ENCODE peak calls at places on chromosomes 16 and 17, in eight cellular contexts. B, C, H, U, Y, S, K and W are unnamed samples.

GRCh38 chr17:63991611-63992010 is 6.5 kb upstream of the PRR29 start:
- DNase-seq in B (no peak), C (no peak), H (no peak), U (peak), Y (no peak), S (no peak), K (peak), W (no peak)

GRCh38 chr17:6639651-6640535 is 618 bp downstream of the KIAA0753 start:
- DNase-seq in B (peak), C (peak), H (no peak), U (no peak), Y (peak), S (no peak), K (peak), W (peak)

GRCh38 chr17:6930754-6931153 is 65.1 kb upstream of the ALOX12 start:
- DNase-seq in B (no peak), C (no peak), H (no peak), U (no peak), Y (no peak), S (no peak), K (no peak), W (no peak)

GRCh38 chr16:54936979-54937672 is 6.5 kb downstream of the IRX5 start:
- DNase-seq in B (peak), C (no peak), H (no peak), U (no peak), Y (no peak), S (peak), K (peak), W (peak)

GRCh38 chr16:20409398-20410152 is at the start of gene ACSM5:
- DNase-seq in B (no peak), C (no peak), H (no peak), U (no peak), Y (no peak), S (no peak), K (no peak), W (no peak)

GRCh38 chr16:4263504-4264436 is 9.1 kb downstream of the TFAP4 start:
- DNase-seq in B (peak), C (peak), H (peak), U (no peak), Y (peak), S (peak), K (peak), W (no peak)

GRCh38 chr16:1677339-1677738 is 740 bp upstream of the JPT2 start:
- DNase-seq in B (no peak), C (no peak), H (no peak), U (no peak), Y (no peak), S (no peak), K (peak), W (no peak)

GRCh38 chr16:1979271-1980025 is 1.8 kb downstream of the NOXO1 start:
- DNase-seq in B (peak), C (no peak), H (no peak), U (no peak), Y (no peak), S (no peak), K (peak), W (peak)

GRCh38 chr17:2704031-2704889 is 7.3 kb downstream of the CLUH start:
- DNase-seq in B (peak), C (no peak), H (no peak), U (no peak), Y (no peak), S (no peak), K (no peak), W (no peak)

GRCh38 chr16:30131869-30132475 is 9.0 kb upstream of the MAPK3 start:
- DNase-seq in B (no peak), C (no peak), H (no peak), U (no peak), Y (no peak), S (no peak), K (no peak), W (no peak)

GRCh38 chr17:74276561-74277009 is 2.6 kb downstream of the DNAI2 start:
- DNase-seq in B (no peak), C (no peak), H (no peak), U (no peak), Y (peak), S (no peak), K (peak), W (no peak)

GRCh38 chr16:85627835-85628556 is 14.9 kb downstream of the GSE1 start:
- DNase-seq in B (no peak), C (no peak), H (no peak), U (no peak), Y (no peak), S (no peak), K (no peak), W (no peak)

GRCh38 chr16:85629853-85630252 is 16.7 kb downstream of the GSE1 start:
- DNase-seq in B (no peak), C (no peak), H (no peak), U (no peak), Y (no peak), S (no peak), K (no peak), W (no peak)

GRCh38 chr16:85629326-85629725 is 16.2 kb downstream of the GSE1 start:
- DNase-seq in B (no peak), C (no peak), H (no peak), U (no peak), Y (no peak), S (no peak), K (no peak), W (no peak)

GRCh38 chr16:85627102-85627834 is 14.1 kb downstream of the GSE1 start:
- DNase-seq in B (no peak), C (no peak), H (no peak), U (no peak), Y (no peak), S (no peak), K (no peak), W (no peak)

GRCh38 chr16:85628651-85629050 is 15.5 kb downstream of the GSE1 start:
- DNase-seq in B (no peak), C (no peak), H (no peak), U (no peak), Y (no peak), S (no peak), K (no peak), W (no peak)
- TF ChIP-seq CTCF in B (no peak), C (no peak), H (no peak), U (no peak), Y (no peak), S (no peak), K (peak), W (no peak)

GRCh38 chr16:13111747-13112146 is 210.3 kb downstream of the SHISA9 start:
- DNase-seq in B (no peak), C (no peak), H (no peak), U (no peak), Y (no peak), S (no peak), K (no peak), W (no peak)

GRCh38 chr16:13110124-13110796 is 208.9 kb downstream of the SHISA9 start:
- DNase-seq in B (no peak), C (no peak), H (no peak), U (no peak), Y (no peak), S (peak), K (peak), W (peak)

GRCh38 chr16:13112639-13113038 is 211.2 kb downstream of the SHISA9 start:
- DNase-seq in B (no peak), C (no peak), H (no peak), U (no peak), Y (no peak), S (no peak), K (peak), W (no peak)

GRCh38 chr16:13108126-13108525 is 206.7 kb downstream of the SHISA9 start:
- DNase-seq in B (no peak), C (no peak), H (no peak), U (no peak), Y (no peak), S (no peak), K (no peak), W (no peak)

DNA sequence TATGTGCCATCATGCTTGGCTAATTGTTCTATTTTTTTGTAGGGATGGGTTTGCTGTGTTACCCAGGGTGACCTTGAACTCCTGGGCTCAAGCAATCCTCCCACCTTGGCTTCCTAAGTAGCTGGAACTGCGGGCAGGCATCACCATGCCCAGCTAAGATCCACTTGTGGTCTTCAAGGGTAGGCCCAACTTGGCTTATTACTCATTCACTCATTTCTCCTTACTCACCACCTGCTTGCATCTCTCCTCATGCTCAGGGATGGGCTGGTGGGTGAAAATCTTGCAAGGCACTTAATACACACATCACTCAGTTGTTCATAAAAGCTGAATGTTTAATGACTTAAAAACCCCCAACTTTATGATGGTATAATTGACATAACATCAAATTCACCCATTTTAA is 207.8 kb downstream of the SHISA9 start:
- DNase-seq in B (no peak), C (no peak), H (no peak), U (no peak), Y (no peak), S (no peak), K (no peak), W (no peak)
- TF ChIP-seq CTCF in B (no peak), C (no peak), H (no peak), U (no peak), Y (no peak), S (no peak), K (no peak), W (no peak)

GRCh38 chr16:5416013-5416412 is 318.4 kb upstream of the EEF2KMT start:
- DNase-seq in B (no peak), C (no peak), H (no peak), U (no peak), Y (no peak), S (no peak), K (no peak), W (no peak)

GRCh38 chr16:5415123-5415522 is 317.5 kb upstream of the EEF2KMT start:
- DNase-seq in B (no peak), C (no peak), H (no peak), U (no peak), Y (no peak), S (no peak), K (peak), W (no peak)

DNA sequence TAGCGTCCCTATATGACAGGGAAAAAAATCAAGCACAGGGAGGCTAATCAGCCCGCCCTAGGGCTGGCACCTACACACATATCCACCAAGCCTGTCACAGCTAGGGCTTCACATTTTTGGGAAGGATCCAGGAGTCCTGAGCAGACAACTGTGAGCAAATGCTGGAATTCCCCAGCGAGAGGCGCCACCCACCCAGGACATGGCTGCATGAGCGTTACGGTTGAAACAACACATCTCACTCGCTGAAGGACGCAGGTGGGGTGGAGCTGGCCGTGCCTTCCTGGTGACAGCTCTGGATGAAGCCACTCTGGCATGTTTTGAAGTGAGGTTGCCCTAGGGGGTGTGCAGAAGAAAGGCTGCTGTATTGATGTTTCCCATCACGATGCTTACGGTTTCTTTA is 315.1 kb upstream of the EEF2KMT start:
- DNase-seq in B (no peak), C (no peak), H (no peak), U (no peak), Y (no peak), S (no peak), K (peak), W (no peak)
- TF ChIP-seq CTCF in B (no peak), C (no peak), H (no peak), U (no peak), Y (no peak), S (no peak), K (peak), W (no peak)

DNA sequence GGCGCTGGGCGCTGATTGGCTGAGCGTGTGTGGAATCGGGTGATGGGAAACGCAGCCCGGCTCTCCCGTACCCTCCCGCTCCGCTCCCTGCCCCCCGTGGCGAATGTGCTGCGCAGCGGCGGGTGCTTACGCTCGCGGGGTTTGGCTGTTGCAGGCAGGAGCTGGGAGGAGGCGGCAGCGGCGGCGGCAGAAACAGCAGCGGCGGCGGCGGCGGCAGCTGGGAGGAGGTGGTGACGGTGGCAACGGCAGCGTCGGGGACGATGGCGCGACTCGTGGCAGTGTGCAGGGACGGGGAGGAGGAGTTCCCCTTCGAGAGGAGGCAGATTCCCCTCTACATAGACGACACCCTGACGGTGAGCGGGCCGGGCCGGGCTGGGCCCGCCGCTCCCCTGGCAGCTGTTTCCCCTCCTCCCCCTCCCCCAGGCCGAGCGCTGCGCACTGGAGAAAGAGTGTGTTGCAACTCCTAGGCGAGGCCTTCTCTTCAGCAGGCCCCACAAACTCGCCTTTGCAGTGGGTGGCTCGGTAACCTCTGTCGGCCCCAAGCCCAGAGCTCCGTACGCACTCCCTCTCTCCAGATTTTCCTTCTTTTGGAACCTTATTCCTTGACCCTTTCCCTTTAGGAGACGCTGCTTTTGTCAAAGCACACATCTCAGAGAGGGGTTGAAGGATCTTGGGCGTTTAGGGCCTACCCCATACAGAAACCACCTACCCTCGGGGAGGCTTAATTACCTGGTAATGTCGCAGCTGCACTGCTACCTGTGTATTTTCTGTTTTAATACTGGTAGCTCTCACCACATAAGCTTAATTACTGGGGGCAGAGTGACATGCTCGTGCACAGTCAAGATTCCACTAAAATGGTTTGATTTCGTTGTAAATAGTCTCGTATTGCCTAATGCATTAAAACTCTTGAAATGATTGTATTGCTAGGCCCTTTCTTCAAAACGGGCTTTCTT is 1.0 kb downstream of the GGNBP2 start:
- DNase-seq in B (peak), C (peak), H (peak), U (peak), Y (peak), S (peak), K (peak), W (peak)
- TF ChIP-seq CTCF in B (no peak), C (no peak), H (no peak), U (no peak), Y (no peak), S (no peak), K (peak), W (no peak)

GRCh38 chr16:68116256-68116853 is 31.2 kb downstream of the NFATC3 start:
- DNase-seq in B (no peak), C (peak), H (peak), U (no peak), Y (no peak), S (peak), K (no peak), W (peak)
- TF ChIP-seq CTCF in B (no peak), C (peak), H (peak), U (peak), Y (no peak), S (peak), K (peak), W (peak)

GRCh38 chr16:82031116-82032084 is 3.7 kb upstream of the HSD17B2 start:
- DNase-seq in B (no peak), C (peak), H (peak), U (no peak), Y (no peak), S (peak), K (peak), W (peak)
- TF ChIP-seq CTCF in B (peak), C (peak), H (peak), U (no peak), Y (no peak), S (peak), K (peak), W (peak)

DNA sequence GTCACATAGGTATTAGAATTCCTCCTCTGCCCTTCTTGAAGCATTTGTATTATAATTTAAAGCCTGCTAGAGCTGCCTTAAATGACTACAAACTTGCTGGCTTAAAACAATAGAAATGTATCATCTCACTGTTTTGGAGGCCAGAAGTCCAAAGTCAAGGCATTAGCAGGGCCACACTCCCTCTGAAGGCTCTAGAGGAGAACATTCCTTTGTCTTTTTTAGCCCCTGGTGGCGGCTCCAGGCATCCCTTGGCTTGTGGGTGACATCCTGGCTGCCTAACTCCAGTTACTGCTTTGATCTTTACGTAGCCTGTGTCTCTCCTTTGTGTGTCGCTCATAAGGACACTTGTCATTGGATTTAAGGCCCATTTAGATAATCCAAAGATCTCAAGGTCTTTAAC is 186.6 kb upstream of the SALL1 start:
- DNase-seq in B (no peak), C (no peak), H (no peak), U (no peak), Y (no peak), S (no peak), K (peak), W (peak)
- TF ChIP-seq CTCF in B (no peak), C (no peak), H (peak), U (no peak), Y (no peak), S (no peak), K (peak), W (no peak)

GRCh38 chr17:76388966-76389888 is 4.8 kb downstream of the SPHK1 start:
- DNase-seq in B (no peak), C (no peak), H (no peak), U (no peak), Y (no peak), S (no peak), K (no peak), W (no peak)
- TF ChIP-seq CTCF in B (no peak), C (no peak), H (peak), U (no peak), Y (no peak), S (no peak), K (no peak), W (no peak)

GRCh38 chr17:48180842-48181241 is 73.3 kb downstream of the SNX11 start:
- DNase-seq in B (no peak), C (no peak), H (no peak), U (no peak), Y (no peak), S (no peak), K (no peak), W (no peak)

GRCh38 chr17:48184721-48185120 is 77.2 kb downstream of the SNX11 start:
- DNase-seq in B (no peak), C (no peak), H (no peak), U (no peak), Y (no peak), S (no peak), K (no peak), W (no peak)

GRCh38 chr17:48178327-48178726 is 70.8 kb downstream of the SNX11 start:
- DNase-seq in B (no peak), C (no peak), H (no peak), U (no peak), Y (no peak), S (no peak), K (no peak), W (no peak)

GRCh38 chr17:48179071-48179945 is 71.7 kb downstream of the SNX11 start:
- DNase-seq in B (no peak), C (no peak), H (no peak), U (no peak), Y (no peak), S (no peak), K (no peak), W (no peak)

GRCh38 chr17:48181653-48182052 is 74.1 kb downstream of the SNX11 start:
- DNase-seq in B (no peak), C (peak), H (no peak), U (no peak), Y (no peak), S (peak), K (peak), W (peak)
- TF ChIP-seq CTCF in B (no peak), C (peak), H (peak), U (no peak), Y (no peak), S (peak), K (peak), W (peak)

GRCh38 chr16:50324345-50324744 is 44.4 kb downstream of the BRD7 start:
- DNase-seq in B (no peak), C (no peak), H (no peak), U (no peak), Y (no peak), S (no peak), K (no peak), W (no peak)

GRCh38 chr16:50322333-50322732 is 46.5 kb downstream of the BRD7 start:
- DNase-seq in B (no peak), C (no peak), H (no peak), U (no peak), Y (no peak), S (no peak), K (no peak), W (no peak)

GRCh38 chr16:50320310-50320709 is 48.5 kb downstream of the BRD7 start:
- DNase-seq in B (no peak), C (no peak), H (no peak), U (no peak), Y (no peak), S (no peak), K (no peak), W (no peak)

GRCh38 chr16:50326264-50326663 is 42.5 kb downstream of the BRD7 start:
- DNase-seq in B (no peak), C (no peak), H (no peak), U (no peak), Y (peak), S (no peak), K (no peak), W (no peak)

GRCh38 chr16:50323335-50324011 is 45.3 kb downstream of the BRD7 start:
- DNase-seq in B (no peak), C (peak), H (no peak), U (no peak), Y (no peak), S (peak), K (no peak), W (peak)
- TF ChIP-seq CTCF in B (no peak), C (no peak), H (peak), U (peak), Y (no peak), S (no peak), K (peak), W (no peak)